ENCODE peak calls at places on chromosomes 12 and 14, in four cellular contexts. R is adrenal gland, G is endodermal cell, A is uterus. M is an unnamed sample. For H3K36me3, the result is how much of the 10 kb centered on the place peaks cover.

GRCh38 chr14:45787167-45787566 is 534.2 kb upstream of the MIS18BP1 start:
- DNase-seq in R (no peak), G (no peak), A (no peak), M (peak)

GRCh38 chr14:24055971-24056799 is 4.4 kb downstream of the CARMIL3 start:
- DNase-seq in R (no peak), G (no peak), A (no peak), M (no peak)

GRCh38 chr12:21538259-21538658 is 12.2 kb downstream of the SPX start:
- DNase-seq in R (no peak), G (no peak), A (no peak), M (no peak)

GRCh38 chr14:39368261-39368959 is 63.8 kb downstream of the FBXO33 start:
- DNase-seq in R (peak), G (peak), A (peak), M (peak)

GRCh38 chr14:47674546-47675238 is 713 bp downstream of the MDGA2 start:
- DNase-seq in R (no peak), G (peak), A (no peak), M (peak)

GRCh38 chr12:72471806-72472205 is 199.6 kb downstream of the TRHDE start:
- DNase-seq in R (no peak), G (no peak), A (no peak), M (peak)

GRCh38 chr12:85733984-85734383 is 102.2 kb downstream of the RASSF9 start:
- DNase-seq in R (no peak), G (no peak), A (no peak), M (no peak)

GRCh38 chr14:99389171-99389826 is 91.4 kb downstream of the SETD3 start:
- DNase-seq in R (peak), G (peak), A (no peak), M (peak)

GRCh38 chr12:52827499-52828090 is 6.5 kb downstream of the KRT79 start:
- DNase-seq in R (no peak), G (no peak), A (no peak), M (no peak)

GRCh38 chr12:131703161-131703560 is 7.7 kb upstream of the SFSWAP start:
- DNase-seq in R (no peak), G (no peak), A (no peak), M (no peak)

GRCh38 chr14:61065671-61066070 is 84.6 kb downstream of the SLC38A6 start:
- DNase-seq in R (no peak), G (no peak), A (no peak), M (no peak)

GRCh38 chr14:67199016-67199415 is 9.8 kb downstream of the GARIN2 start:
- DNase-seq in R (no peak), G (no peak), A (no peak), M (no peak)

GRCh38 chr12:111730420-111730819 is 36.3 kb upstream of the ALDH2 start:
- DNase-seq in R (no peak), G (no peak), A (no peak), M (no peak)

GRCh38 chr12:69916541-69917270 is 91.7 kb downstream of the MYRFL start:
- DNase-seq in R (no peak), G (no peak), A (no peak), M (no peak)

GRCh38 chr14:50011242-50011641 is 105.1 kb downstream of the VCPKMT start:
- DNase-seq in R (no peak), G (no peak), A (no peak), M (no peak)

GRCh38 chr12:120252071-120252906 is 13.2 kb downstream of the PXN start:
- DNase-seq in R (peak), G (no peak), A (no peak), M (no peak)

GRCh38 chr12:132450391-132451171 is 39.4 kb upstream of the FBRSL1 start:
- DNase-seq in R (no peak), G (no peak), A (no peak), M (no peak)

GRCh38 chr14:35387209-35387608 is 17.3 kb downstream of the NFKBIA start:
- DNase-seq in R (no peak), G (no peak), A (no peak), M (no peak)

GRCh38 chr12:130632582-130633174 is 83.4 kb downstream of the RIMBP2 start:
- DNase-seq in R (no peak), G (no peak), A (no peak), M (no peak)

GRCh38 chr12:114963846-114964245 is 279.9 kb upstream of the TBX3 start:
- DNase-seq in R (no peak), G (no peak), A (no peak), M (no peak)

GRCh38 chr12:105523164-105524057 is 192.9 kb downstream of the C12orf75 start:
- DNase-seq in R (peak), G (no peak), A (peak), M (peak)

GRCh38 chr12:92030618-92031017 is 115.0 kb downstream of the BTG1 start:
- DNase-seq in R (peak), G (no peak), A (peak), M (no peak)

GRCh38 chr12:58841058-58841798 is 79.1 kb downstream of the LRIG3 start:
- DNase-seq in R (no peak), G (peak), A (no peak), M (peak)

GRCh38 chr12:47867496-47867941 is 37.3 kb downstream of the VDR start:
- DNase-seq in R (peak), G (no peak), A (no peak), M (no peak)

GRCh38 chr12:75239987-75240386 is 30.3 kb upstream of the KCNC2 start:
- DNase-seq in R (no peak), G (no peak), A (no peak), M (no peak)

GRCh38 chr12:11500222-11500860 is 105.0 kb upstream of the PRB2 start:
- DNase-seq in R (peak), G (peak), A (peak), M (peak)

GRCh38 chr12:80794506-80794905 is 77.8 kb downstream of the MYF5 start:
- DNase-seq in R (no peak), G (no peak), A (no peak), M (no peak)

GRCh38 chr12:28799337-28799736 is 349.7 kb upstream of the FAR2 start:
- DNase-seq in R (no peak), G (no peak), A (no peak), M (no peak)

GRCh38 chr14:100416921-100417451 is 93.8 kb downstream of the SLC25A47 start:
- DNase-seq in R (no peak), G (peak), A (no peak), M (no peak)

GRCh38 chr14:95496690-95497241 is 19.7 kb downstream of the SYNE3 start:
- DNase-seq in R (no peak), G (no peak), A (peak), M (no peak)

GRCh38 chr14:80587096-80587724 is 354.3 kb downstream of the CEP128 start:
- DNase-seq in R (no peak), G (no peak), A (no peak), M (peak)

GRCh38 chr12:12628013-12628412 is 16.3 kb downstream of the CREBL2 start:
- DNase-seq in R (no peak), G (no peak), A (no peak), M (no peak)

GRCh38 chr12:40986031-40986430 is 202.1 kb upstream of the PDZRN4 start:
- DNase-seq in R (no peak), G (no peak), A (no peak), M (no peak)

GRCh38 chr14:34766611-34767010 is 52.2 kb upstream of the CFL2 start:
- DNase-seq in R (no peak), G (no peak), A (no peak), M (no peak)

GRCh38 chr12:105222326-105222655 is 13.7 kb downstream of the APPL2 start:
- DNase-seq in R (no peak), G (no peak), A (no peak), M (no peak)

GRCh38 chr14:105576525-105577088 is 50.2 kb downstream of the TMEM121 start:
- DNase-seq in R (no peak), G (peak), A (no peak), M (no peak)

GRCh38 chr12:66829660-66830325 is 150.9 kb upstream of the GRIP1 start:
- DNase-seq in R (no peak), G (no peak), A (no peak), M (no peak)

GRCh38 chr12:87670448-87670847 is 358.8 kb downstream of the C12orf50 start:
- DNase-seq in R (no peak), G (peak), A (no peak), M (peak)

GRCh38 chr14:89408907-89409675 is 7.9 kb downstream of the FOXN3 start:
- DNase-seq in R (peak), G (no peak), A (no peak), M (no peak)

GRCh38 chr14:89406941-89407340 is 10.1 kb downstream of the FOXN3 start:
- DNase-seq in R (peak), G (no peak), A (no peak), M (no peak)

GRCh38 chr14:89411976-89412375 is 5.1 kb downstream of the FOXN3 start:
- DNase-seq in R (no peak), G (no peak), A (no peak), M (no peak)

GRCh38 chr14:89407856-89408255 is 9.2 kb downstream of the FOXN3 start:
- DNase-seq in R (peak), G (no peak), A (no peak), M (no peak)

DNA sequence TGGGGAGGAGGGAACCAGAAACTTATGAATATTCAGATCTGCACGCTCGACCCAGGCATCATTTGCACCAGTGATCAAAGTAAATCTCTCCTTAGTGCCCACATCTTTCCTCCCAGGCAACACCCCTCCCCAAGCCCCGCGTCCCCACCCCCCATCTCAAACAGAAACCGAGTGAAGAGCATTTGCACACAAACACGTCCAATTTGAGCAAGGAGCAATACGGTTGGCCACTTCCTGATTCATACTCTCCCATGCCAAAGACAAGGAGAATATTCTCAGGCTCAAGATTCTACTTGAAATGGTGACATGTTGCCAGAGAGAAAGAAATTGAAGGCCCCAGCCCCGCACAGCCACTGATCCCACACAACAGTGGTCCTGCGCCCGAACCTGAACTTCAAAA is 7.1 kb downstream of the FOXN3 start:
- DNase-seq in R (no peak), G (no peak), A (no peak), M (no peak)
- H3K27ac ChIP-seq in R (no peak), G (no peak), A (no peak), M (peak)

DNA sequence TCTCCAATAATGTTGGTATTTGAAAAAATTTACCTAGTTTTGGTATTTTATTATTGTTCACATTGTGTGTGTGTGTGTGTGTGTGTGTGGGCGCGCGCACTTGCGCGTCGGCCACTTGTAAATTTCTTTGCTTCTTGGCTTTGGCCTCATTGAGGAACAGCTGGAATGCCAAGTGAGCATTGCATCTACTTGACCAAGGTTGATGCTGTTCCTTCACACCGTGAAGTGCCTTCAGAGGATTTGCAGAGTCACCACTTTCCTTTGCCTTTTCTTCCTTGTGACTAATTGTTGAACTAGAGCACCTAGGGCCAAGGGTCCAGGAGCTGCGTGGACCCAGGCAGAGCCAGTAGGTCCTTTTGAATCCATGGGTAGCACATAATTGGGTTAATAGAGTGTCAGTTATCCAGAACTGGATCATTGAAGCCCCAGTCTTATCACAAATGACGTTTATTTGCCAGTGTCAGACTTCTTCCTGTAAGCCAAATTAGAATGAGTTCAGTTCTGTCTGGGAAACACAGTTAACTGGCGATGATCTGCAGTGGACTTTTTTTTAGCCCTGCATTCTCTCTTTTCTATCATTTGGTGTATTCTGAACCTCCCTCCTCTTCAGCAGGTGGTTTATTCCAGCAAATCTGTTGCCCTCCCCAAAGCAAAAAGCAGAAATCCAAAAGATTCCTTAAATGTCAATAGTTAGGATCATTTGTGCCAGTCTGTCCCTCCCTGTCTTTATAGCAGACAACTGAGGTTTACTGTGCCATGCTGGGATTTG is 2.6 kb downstream of the PPP2R5C start:
- DNase-seq in R (no peak), G (no peak), A (no peak), M (no peak)
- H3K4me3 ChIP-seq in R (no peak), G (no peak), A (no peak), M (no peak)

DNA sequence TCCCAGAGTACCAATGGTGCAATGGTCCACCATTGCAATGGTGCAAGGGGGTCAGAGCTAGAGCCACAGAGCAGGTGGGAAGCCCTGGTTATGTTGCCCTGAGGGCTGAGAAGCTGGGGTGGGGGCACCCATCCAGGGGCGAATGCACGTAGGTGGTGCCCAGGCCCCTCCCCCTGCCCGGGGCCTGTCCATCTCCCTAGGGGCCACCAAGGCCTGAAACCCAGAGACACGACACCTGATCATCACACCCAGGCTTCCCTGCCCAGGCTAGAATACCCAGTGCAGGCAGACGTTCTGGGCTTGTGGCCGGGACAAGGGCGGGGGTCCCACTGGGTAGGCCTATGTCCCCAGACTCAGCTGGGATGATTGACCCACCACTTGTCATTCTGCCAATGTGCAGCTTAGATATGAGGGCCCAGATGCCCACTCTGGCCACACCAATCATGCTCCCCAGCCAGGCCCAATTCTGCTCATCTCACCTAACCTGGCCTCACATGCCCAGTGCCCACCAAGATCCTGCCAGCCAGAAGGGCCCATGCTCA is 83.2 kb downstream of the ALG10 start:
- DNase-seq in R (no peak), G (no peak), A (no peak), M (no peak)
- H3K36me3 ChIP-seq in R (under half), G (under half), A (under half), M (under half)

GRCh38 chr14:89507521-89507920 is 90.5 kb upstream of the FOXN3 start:
- DNase-seq in R (no peak), G (no peak), A (no peak), M (no peak)
- H3K27ac ChIP-seq in R (peak), G (no peak), A (no peak), M (peak)

DNA sequence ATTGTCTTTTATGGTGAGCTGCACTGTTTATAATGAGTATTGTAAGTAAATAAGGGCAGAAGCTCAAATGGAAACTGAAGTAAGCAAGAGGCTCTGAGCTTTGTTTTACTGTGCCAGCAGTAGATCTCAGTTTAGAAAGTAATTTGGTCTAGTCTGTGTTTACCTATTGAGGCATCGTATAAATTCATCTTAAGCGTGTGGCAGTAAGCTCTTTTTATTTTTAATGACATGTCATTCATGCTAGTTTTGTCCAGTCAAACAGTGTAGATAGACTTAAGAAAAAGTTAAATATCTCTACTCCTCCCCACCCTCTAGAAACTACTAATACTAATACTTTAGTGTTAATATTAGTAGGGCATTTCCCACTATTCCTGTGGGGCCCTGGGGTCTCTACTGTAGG is 2.0 kb downstream of the ANO6 start:
- DNase-seq in R (no peak), G (no peak), A (no peak), M (no peak)
- H3K4me3 ChIP-seq in R (no peak), G (peak), A (peak), M (peak)

DNA sequence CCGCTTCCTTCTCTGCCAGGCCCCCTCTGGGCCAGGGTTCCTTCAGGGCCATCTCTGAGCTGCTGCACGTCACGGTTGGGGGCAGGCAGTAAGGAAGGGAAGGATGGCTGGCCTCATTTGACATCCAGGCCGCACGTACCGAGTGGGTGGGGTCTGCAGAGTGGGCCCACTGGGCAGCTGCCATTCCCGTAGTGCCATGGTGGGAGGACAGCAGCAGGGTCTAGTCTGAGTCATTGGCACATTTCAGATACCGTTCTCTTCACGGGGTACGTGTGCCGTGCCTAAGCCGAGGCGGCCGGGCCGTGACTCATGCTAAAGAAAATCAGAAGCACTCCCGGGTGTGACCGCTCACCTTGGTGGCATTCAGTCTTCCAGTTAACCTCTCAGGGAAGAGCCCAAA is 43.9 kb downstream of the IL31 start:
- DNase-seq in R (no peak), G (peak), A (no peak), M (no peak)
- H3K36me3 ChIP-seq in R (under half), G (under half), A (under half), M (under half)

GRCh38 chr12:97075583-97076268 is 168.7 kb downstream of the NEDD1 start:
- DNase-seq in R (no peak), G (no peak), A (no peak), M (peak)
- H3K27ac ChIP-seq in R (no peak), G (peak), A (no peak), M (no peak)

GRCh38 chr12:50033317-50033679 is 8.0 kb upstream of the RACGAP1 start:
- DNase-seq in R (peak), G (no peak), A (no peak), M (peak)
- H3K4me3 ChIP-seq in R (peak), G (no peak), A (no peak), M (peak)

M was measured in GM23338.